ENCODE peak calls at places on chromosomes 4 and X, in six cellular contexts. M is breast epithelium, O is esophagus squamous epithelium, W is HL-60, T is CD14-positive monocyte, C is testis. G is an unnamed sample.

GRCh38 chrX:107454302-107454701 is 4.8 kb downstream of the FRMPD3 start:
- DNase-seq in M (no peak), O (no peak), W (no peak), T (no peak), C (no peak), G (no peak)

GRCh38 chrX:118355225-118355920 is 9.5 kb downstream of the WDR44 start:
- DNase-seq in M (no peak), O (no peak), W (no peak), T (no peak), C (no peak), G (no peak)

GRCh38 chr4:73698217-73698616 is 42.2 kb upstream of the CXCL8 start:
- DNase-seq in M (no peak), O (no peak), W (no peak), T (no peak), C (peak; percentile 15), G (no peak)

GRCh38 chr4:97585274-97585673 is 558.0 kb downstream of the STPG2 start:
- DNase-seq in M (no peak), O (no peak), W (no peak), T (no peak), C (no peak), G (no peak)

GRCh38 chr4:174794706-174795105 is 34.3 kb downstream of the GLRA3 start:
- DNase-seq in M (no peak), O (no peak), W (no peak), T (no peak), C (no peak), G (no peak)

GRCh38 chrX:65871671-65872311 is 168.1 kb downstream of the VSIG4 start:
- DNase-seq in M (no peak), O (no peak), W (no peak), T (no peak), C (peak; percentile 15), G (no peak)

GRCh38 chr4:40526741-40527140 is 102.9 kb downstream of the RBM47 start:
- DNase-seq in M (no peak), O (no peak), W (no peak), T (no peak), C (no peak), G (no peak)

GRCh38 chr4:28373601-28374000 is 1513.0 kb downstream of the STIM2 start:
- DNase-seq in M (no peak), O (no peak), W (no peak), T (no peak), C (no peak), G (no peak)

GRCh38 chr4:33302298-33302697 is 2582.1 kb downstream of the PCDH7 start:
- DNase-seq in M (no peak), O (no peak), W (no peak), T (no peak), C (no peak), G (no peak)

GRCh38 chrX:133412246-133412645 is 3.0 kb downstream of the GPC4 start:
- DNase-seq in M (no peak), O (no peak), W (no peak), T (no peak), C (no peak), G (no peak)

GRCh38 chrX:119753639-119754257 is 4.6 kb upstream of the SOWAHD start:
- DNase-seq in M (no peak), O (no peak), W (no peak), T (no peak), C (no peak), G (no peak)

GRCh38 chrX:15158736-15159406 is 111.0 kb downstream of the ASB9 start:
- DNase-seq in M (no peak), O (no peak), W (no peak), T (no peak), C (no peak), G (no peak)

GRCh38 chr4:95268819-95269565 is 279.8 kb downstream of the UNC5C start:
- DNase-seq in M (no peak), O (no peak), W (no peak), T (no peak), C (no peak), G (peak; percentile 4)

GRCh38 chr4:15765910-15766703 is 12.0 kb upstream of the CD38 start:
- DNase-seq in M (no peak), O (no peak), W (peak; percentile 63), T (no peak), C (no peak), G (no peak)

GRCh38 chrX:23235051-23235450 is 99.6 kb upstream of the PTCHD1 start:
- DNase-seq in M (no peak), O (no peak), W (no peak), T (no peak), C (no peak), G (no peak)

GRCh38 chrX:9698566-9698965 is 67.1 kb downstream of the GPR143 start:
- DNase-seq in M (no peak), O (no peak), W (no peak), T (no peak), C (no peak), G (no peak)

GRCh38 chr4:52704676-52705075 is 45.6 kb upstream of the USP46 start:
- DNase-seq in M (no peak), O (no peak), W (no peak), T (no peak), C (peak; percentile 35), G (no peak)

GRCh38 chrX:46628406-46629371 is 55.1 kb downstream of the CHST7 start:
- DNase-seq in M (no peak), O (no peak), W (peak; percentile 65), T (peak; percentile 80), C (peak; percentile 53), G (no peak)

GRCh38 chrX:15447985-15448639 is 45.0 kb downstream of the PIR start:
- DNase-seq in M (no peak), O (no peak), W (no peak), T (no peak), C (no peak), G (no peak)

GRCh38 chrX:102138064-102138463 is 4.2 kb downstream of the TCEAL6 start:
- DNase-seq in M (no peak), O (no peak), W (no peak), T (no peak), C (no peak), G (no peak)

GRCh38 chr4:97646997-97647396 is 496.3 kb downstream of the STPG2 start:
- DNase-seq in M (no peak), O (no peak), W (no peak), T (no peak), C (peak; percentile 35), G (no peak)

GRCh38 chr4:16443504-16444088 is 217.3 kb upstream of the TAPT1 start:
- DNase-seq in M (no peak), O (no peak), W (no peak), T (no peak), C (peak; percentile 21), G (no peak)

GRCh38 chr4:149884046-149884445 is 68.4 kb upstream of the IQCM start:
- DNase-seq in M (no peak), O (no peak), W (no peak), T (no peak), C (no peak), G (no peak)

DNA sequence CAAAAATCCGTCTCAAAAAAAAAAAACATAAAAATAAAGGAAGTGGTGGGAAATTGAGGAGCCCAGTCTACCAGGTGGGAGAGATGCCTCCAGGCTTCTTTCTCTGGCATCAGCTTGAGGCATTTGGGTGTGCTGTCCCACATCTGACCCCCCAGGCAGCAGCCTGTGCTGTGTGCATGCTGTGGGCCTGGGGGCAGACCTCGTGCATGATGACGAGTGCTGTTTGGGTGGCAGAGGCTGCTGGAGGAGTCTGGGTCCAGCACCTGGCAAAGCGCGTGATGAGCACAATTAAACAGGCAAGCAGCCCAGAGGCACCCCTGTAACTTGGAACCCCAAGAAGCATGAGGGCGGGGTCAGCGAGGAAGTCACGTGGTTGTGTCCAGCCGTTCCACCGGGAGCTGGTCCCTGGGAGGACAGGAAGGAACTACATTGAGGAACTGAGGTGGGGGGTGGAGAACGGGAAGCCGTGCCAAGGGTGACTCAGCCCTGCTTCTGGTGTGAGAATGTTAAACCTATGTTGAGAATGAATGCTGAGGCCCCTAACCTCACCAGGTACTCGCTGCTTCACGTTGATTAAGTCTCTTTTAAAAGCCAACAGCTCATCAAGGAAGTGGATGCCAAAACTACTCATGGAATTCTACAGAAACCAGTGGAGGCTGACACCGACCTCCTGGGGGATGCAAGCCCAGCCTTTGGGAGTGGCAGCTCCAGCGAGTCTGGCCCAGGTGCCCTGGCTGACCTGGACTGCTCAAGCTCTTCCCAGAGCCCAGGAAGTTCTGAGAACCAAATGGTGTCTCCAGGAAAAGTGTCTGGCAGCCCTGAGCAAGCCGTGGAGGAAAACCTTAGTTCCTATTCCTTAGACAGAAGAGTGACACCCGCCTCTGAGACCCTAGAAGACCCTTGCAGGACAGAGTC is 6.1 kb downstream of the TACC3 start:
- DNase-seq in M (no peak), O (no peak), W (peak; percentile 93), T (peak; percentile 86), C (no peak), G (no peak)
- TF ChIP-seq CTCF in M (no peak), O (no peak), W (no peak), T (no peak), C (no peak), G (no peak)

DNA sequence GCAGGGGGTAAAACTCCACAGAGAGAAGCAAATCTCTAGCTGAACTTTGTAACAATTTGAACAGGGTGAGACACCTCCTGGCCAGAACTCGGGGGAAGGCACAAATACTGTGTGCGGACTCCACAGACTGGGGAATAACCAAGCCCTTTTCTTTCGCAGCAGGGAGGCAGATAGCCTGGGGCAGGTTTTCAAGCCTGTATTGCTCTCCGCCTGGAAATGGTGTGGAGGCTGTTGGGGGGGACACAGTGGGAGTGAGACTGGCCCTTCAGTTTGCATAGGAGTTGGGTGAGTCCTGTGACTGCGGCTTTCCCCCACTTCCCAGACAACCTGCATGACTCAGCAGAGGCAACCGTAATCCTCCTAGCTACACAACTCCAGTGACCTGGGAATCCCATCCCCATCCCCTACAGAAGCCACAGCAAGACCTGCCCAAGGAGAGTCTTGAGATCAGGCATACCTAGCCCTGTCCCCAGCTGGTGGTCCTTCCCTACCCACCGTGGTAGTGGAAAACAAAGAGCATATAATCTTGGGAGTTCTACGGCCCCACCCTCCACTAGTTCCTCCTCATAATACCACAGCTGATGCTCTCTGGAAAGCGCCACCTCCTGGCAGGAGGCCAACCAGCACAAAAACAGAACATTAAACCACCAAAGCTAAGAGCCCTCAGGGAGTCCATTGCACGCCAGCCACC is 12.9 kb upstream of the SMPX start:
- DNase-seq in M (no peak), O (no peak), W (no peak), T (no peak), C (no peak), G (no peak)
- TF ChIP-seq CTCF in M (no peak), O (no peak), W (no peak), T (no peak), C (no peak), G (no peak)

GRCh38 chr4:47484169-47484568 is 906 bp upstream of the ATP10D start:
- DNase-seq in M (no peak), O (no peak), W (no peak), T (no peak), C (no peak), G (no peak)

GRCh38 chr4:47482326-47482725 is 2.7 kb upstream of the ATP10D start:
- DNase-seq in M (no peak), O (no peak), W (no peak), T (no peak), C (no peak), G (no peak)

GRCh38 chr4:47486306-47486705 is 1.2 kb downstream of the ATP10D start:
- DNase-seq in M (no peak), O (no peak), W (no peak), T (no peak), C (no peak), G (no peak)

GRCh38 chr4:47483722-47484121 is 1.4 kb upstream of the ATP10D start:
- DNase-seq in M (no peak), O (no peak), W (no peak), T (no peak), C (no peak), G (no peak)

GRCh38 chr4:47485047-47485692 is at the start of gene ATP10D:
- DNase-seq in M (peak; percentile 92), O (peak; percentile 53), W (peak; percentile 41), T (peak; percentile 90), C (peak; percentile 97), G (peak; percentile 96)
- TF ChIP-seq CTCF in M (peak; percentile 40), O (no peak), W (no peak), T (no peak), C (peak; percentile 16), G (no peak)

GRCh38 chr4:166014411-166014810 is 141.4 kb downstream of the TLL1 start:
- DNase-seq in M (no peak), O (no peak), W (no peak), T (no peak), C (no peak), G (no peak)
- TF ChIP-seq CTCF in M (no peak), O (no peak), W (no peak), T (no peak), C (no peak), G (no peak)

G was measured in nephron progenitor cell.